ENCODE peak calls at places on chromosomes 3 and 15, in four cellular contexts. U is upper lobe of right lung; Y is K562; S is CD8-positive, alpha-beta memory T cell. W is an unnamed sample. For H3K27me3 and H3K4me1, the result is how much of the 10 kb centered on the place peaks cover.

GRCh38 chr3:81465510-81465909 is 295.9 kb downstream of the GBE1 start:
- DNase-seq in S (no peak), U (no peak), Y (no peak), W (peak)

GRCh38 chr3:193716155-193716554 is 123.1 kb downstream of the OPA1 start:
- DNase-seq in Y (no peak), S (no peak), U (no peak), W (no peak)

GRCh38 chr3:186967686-186968085 is 37.4 kb downstream of the ST6GAL1 start:
- DNase-seq in U (no peak), Y (no peak), S (no peak), W (no peak)

GRCh38 chr15:75200765-75201608 is 695 bp upstream of the C15orf39 start:
- DNase-seq in Y (peak), S (peak), U (peak), W (peak)

GRCh38 chr3:120344349-120344748 is 4.8 kb downstream of the LRRC58 start:
- DNase-seq in U (no peak), S (no peak), Y (no peak), W (no peak)

GRCh38 chr3:179452872-179453271 is 1.6 kb upstream of the GNB4 start:
- DNase-seq in S (no peak), U (no peak), Y (no peak), W (no peak)

GRCh38 chr3:108159865-108160264 is 62.4 kb downstream of the IFT57 start:
- DNase-seq in U (no peak), S (no peak), Y (no peak), W (peak)

GRCh38 chr15:90211009-90211408 is 9.9 kb downstream of the SEMA4B start:
- DNase-seq in S (no peak), U (no peak), Y (no peak), W (no peak)

GRCh38 chr3:52925405-52926313 is 28.3 kb upstream of the STIMATE start:
- DNase-seq in U (no peak), S (no peak), Y (no peak), W (no peak)

GRCh38 chr3:175003590-175003989 is 144.5 kb downstream of the NAALADL2 start:
- DNase-seq in Y (no peak), S (no peak), U (no peak), W (no peak)

GRCh38 chr3:177960722-177961121 is 575.5 kb upstream of the KCNMB2 start:
- DNase-seq in S (no peak), U (no peak), Y (no peak), W (no peak)

GRCh38 chr3:188594137-188594536 is 440.2 kb downstream of the LPP start:
- DNase-seq in U (no peak), S (no peak), Y (no peak), W (peak)

GRCh38 chr3:126349071-126349470 is 8.1 kb downstream of the KLF15 start:
- DNase-seq in S (no peak), Y (no peak), U (peak), W (no peak)

GRCh38 chr3:122754867-122755835 is 38.5 kb downstream of the HSPBAP1 start:
- DNase-seq in U (no peak), S (no peak), Y (peak), W (peak)

GRCh38 chr3:16468114-16469098 is 45.1 kb downstream of the RFTN1 start:
- DNase-seq in U (no peak), S (no peak), Y (no peak), W (no peak)

GRCh38 chr3:38354588-38355344 is 8.2 kb downstream of the XYLB start:
- DNase-seq in Y (no peak), S (no peak), U (no peak), W (peak)

GRCh38 chr15:79028411-79028964 is 62.1 kb downstream of the RASGRF1 start:
- DNase-seq in S (no peak), Y (peak), U (no peak), W (peak)

GRCh38 chr15:73897441-73898261 is 24.3 kb downstream of the TBC1D21 start:
- DNase-seq in U (peak), Y (peak), S (peak), W (peak)

GRCh38 chr15:70761046-70761445 is 2.3 kb downstream of the UACA start:
- DNase-seq in U (no peak), S (no peak), Y (no peak), W (peak)

GRCh38 chr15:79071901-79072300 is 18.7 kb downstream of the RASGRF1 start:
- DNase-seq in U (no peak), S (no peak), Y (no peak), W (peak)

GRCh38 chr3:118526758-118527526 is 507.7 kb downstream of the IGSF11 start:
- DNase-seq in U (no peak), Y (no peak), S (no peak), W (no peak)

DNA sequence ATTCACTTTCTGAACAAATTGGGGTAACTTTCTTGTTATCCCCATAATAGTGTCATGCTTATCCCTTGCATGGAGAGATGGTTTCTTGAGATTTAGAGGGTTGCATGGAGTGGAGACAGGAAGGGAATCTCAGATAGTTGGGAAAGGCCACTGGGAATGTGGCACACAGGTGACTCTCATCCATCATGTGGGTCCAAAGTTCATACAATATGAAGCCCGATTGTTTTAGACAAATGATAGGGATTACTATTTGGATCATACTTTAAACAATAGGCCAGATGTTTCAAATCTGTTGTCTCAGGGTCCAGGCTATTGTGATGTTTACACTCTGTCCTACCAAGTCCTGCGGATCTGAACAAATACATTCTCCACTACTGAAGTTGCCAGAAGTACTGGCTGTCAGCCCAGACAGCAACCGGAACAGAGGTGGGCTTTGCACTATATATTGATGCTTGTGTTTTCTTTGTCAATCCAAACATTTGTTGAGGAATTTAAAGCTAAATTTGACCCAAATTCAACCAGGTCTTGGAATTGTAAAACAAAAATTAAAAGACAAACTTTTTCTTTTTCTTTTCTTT is 39.2 kb upstream of the NMNAT3 start:
- DNase-seq in Y (no peak), S (no peak), U (no peak), W (peak)
- H3K27me3 ChIP-seq in Y (under half), S (under half), U (under half), W (under half)

GRCh38 chr15:68581725-68582124 is 2.9 kb downstream of the CORO2B start:
- DNase-seq in S (no peak), U (no peak), Y (no peak), W (no peak)
- H3K4me1 ChIP-seq in S (under half), U (under half), Y (under half), W (half or more)

GRCh38 chr3:195549931-195550519 is 6.9 kb upstream of the PPP1R2 start:
- DNase-seq in U (no peak), Y (no peak), S (peak), W (no peak)
- H3K4me3 ChIP-seq in U (no peak), Y (no peak), S (peak), W (no peak)

GRCh38 chr3:22378869-22379268 is 627.9 kb upstream of the ZNF385D start:
- DNase-seq in U (no peak), Y (no peak), S (no peak), W (no peak)
- H3K27me3 ChIP-seq in U (under half), Y (under half), S (under half), W (under half)

GRCh38 chr15:91865903-91866302 is 12.4 kb downstream of the SLCO3A1 start:
- DNase-seq in Y (no peak), U (no peak), S (no peak), W (peak)
- H3K4me1 ChIP-seq in Y (under half), U (half or more), S (half or more), W (under half)

W was measured in adipocyte.